ENCODE peak calls at places on chromosome 20, in ten cellular contexts. N is BE2C, D is astrocyte of the spinal cord, G is AG10803, F is foreskin fibroblast, A is AG04450, Y is tibial artery, E is glutamatergic neuron, S is heart left ventricle, K is uterus. J is an unnamed sample.

GRCh38 chr20:1337441-1337840 is 8.5 kb upstream of the SDCBP2 start:
- DNase-seq in E (no peak), S (no peak), A (no peak), N (no peak), D (no peak), G (no peak), F (no peak), K (no peak), Y (no peak), J (no peak)

GRCh38 chr20:6691541-6691940 is 75.9 kb upstream of the BMP2 start:
- DNase-seq in E (no peak), G (no peak), A (no peak), N (no peak), Y (no peak), D (no peak), F (no peak), S (no peak), K (no peak), J (no peak)

GRCh38 chr20:52294106-52294628 is 102.6 kb upstream of the ZFP64 start:
- DNase-seq in E (no peak), A (no peak), K (no peak), S (no peak), N (no peak), F (no peak), D (no peak), G (no peak), Y (no peak), J (no peak)

GRCh38 chr20:62997626-62998025 is 9.1 kb downstream of the BHLHE23 start:
- DNase-seq in Y (no peak), E (no peak), G (no peak), N (no peak), S (no peak), F (no peak), A (no peak), D (no peak), K (no peak), J (no peak)

GRCh38 chr20:60011512-60012507 is 53.6 kb downstream of the CDH26 start:
- DNase-seq in F (no peak), E (no peak), K (no peak), G (no peak), N (no peak), S (no peak), A (no peak), Y (no peak), D (no peak), J (no peak)

GRCh38 chr20:33239418-33239817 is 3.6 kb downstream of the BPIFA1 start:
- DNase-seq in K (no peak), A (no peak), Y (no peak), E (no peak), G (no peak), N (peak), F (no peak), S (no peak), D (no peak), J (no peak)

GRCh38 chr20:49561256-49561655 is 6.7 kb downstream of the PTGIS start:
- DNase-seq in K (no peak), S (no peak), Y (no peak), D (no peak), E (no peak), A (no peak), F (no peak), N (no peak), G (no peak), J (no peak)

GRCh38 chr20:63508072-63508768 is 9.3 kb upstream of the EEF1A2 start:
- DNase-seq in G (no peak), K (no peak), Y (no peak), F (no peak), S (no peak), N (no peak), D (no peak), A (no peak), E (no peak), J (peak)

GRCh38 chr20:32555584-32555983 is 29.5 kb downstream of the NOL4L start:
- DNase-seq in E (no peak), N (no peak), S (no peak), F (no peak), Y (no peak), D (no peak), G (no peak), A (no peak), K (no peak), J (no peak)

GRCh38 chr20:7085448-7085847 is 318.0 kb downstream of the BMP2 start:
- DNase-seq in K (no peak), Y (no peak), S (no peak), E (no peak), N (no peak), G (no peak), A (no peak), F (no peak), D (no peak), J (no peak)

GRCh38 chr20:55186228-55186627 is 710.8 kb downstream of the DOK5 start:
- DNase-seq in G (no peak), A (no peak), D (no peak), S (no peak), E (no peak), F (no peak), Y (no peak), N (no peak), K (no peak), J (no peak)

GRCh38 chr20:2942439-2942838 is 69.2 kb downstream of the PTPRA start:
- DNase-seq in K (no peak), D (peak), E (no peak), F (peak), N (no peak), S (peak), G (peak), A (no peak), Y (no peak), J (no peak)

GRCh38 chr20:14449323-14449722 is 111.9 kb upstream of the FLRT3 start:
- DNase-seq in S (no peak), N (no peak), K (no peak), F (no peak), D (no peak), G (no peak), A (no peak), E (no peak), Y (no peak), J (no peak)

GRCh38 chr20:61938839-61939690 is 126.6 kb downstream of the TAF4 start:
- DNase-seq in S (no peak), E (peak), G (no peak), Y (peak), K (no peak), F (no peak), N (no peak), D (no peak), A (no peak), J (no peak)

GRCh38 chr20:17647391-17648305 is 34.4 kb downstream of the RRBP1 start:
- DNase-seq in S (no peak), D (no peak), N (no peak), F (no peak), K (peak), Y (no peak), A (no peak), E (peak), G (no peak), J (no peak)

GRCh38 chr20:4944518-4944917 is 56.8 kb downstream of the SLC23A2 start:
- DNase-seq in D (no peak), A (no peak), S (no peak), K (no peak), N (no peak), Y (no peak), G (peak), E (no peak), F (no peak), J (no peak)

GRCh38 chr20:54132612-54133433 is 41.0 kb downstream of the CYP24A1 start:
- DNase-seq in E (no peak), F (peak), S (no peak), A (peak), K (peak), Y (no peak), G (peak), D (peak), N (no peak), J (no peak)

GRCh38 chr20:25532015-25532751 is 53.1 kb downstream of the NINL start:
- DNase-seq in F (no peak), N (peak), K (no peak), G (no peak), S (no peak), A (no peak), E (peak), Y (no peak), D (no peak), J (no peak)

GRCh38 chr20:48791666-48792071 is 36.1 kb downstream of the PREX1 start:
- DNase-seq in D (peak), K (no peak), S (no peak), N (no peak), E (no peak), F (peak), G (peak), A (no peak), Y (peak), J (no peak)

GRCh38 chr20:41387433-41387832 is 20.8 kb upstream of the EMILIN3 start:
- DNase-seq in A (no peak), K (no peak), D (no peak), Y (no peak), G (no peak), F (no peak), N (peak), S (no peak), E (no peak), J (no peak)

GRCh38 chr20:3686867-3687321 is 5.1 kb upstream of the ADAM33 start:
- DNase-seq in D (peak), K (peak), A (peak), G (peak), S (peak), Y (peak), E (no peak), F (peak), N (no peak), J (peak)

GRCh38 chr20:53865905-53866786 is 204.2 kb downstream of the BCAS1 start:
- DNase-seq in E (peak), S (peak), G (peak), K (no peak), A (peak), Y (no peak), D (peak), F (no peak), N (peak), J (no peak)

GRCh38 chr20:47438464-47439381 is 63.0 kb upstream of the NCOA3 start:
- DNase-seq in K (no peak), G (no peak), F (no peak), N (peak), S (peak), A (no peak), E (no peak), D (no peak), Y (no peak), J (no peak)

GRCh38 chr20:19211661-19212523 is 550 bp upstream of the SLC24A3 start:
- DNase-seq in E (peak), Y (peak), D (peak), S (no peak), N (no peak), K (peak), A (no peak), F (no peak), G (no peak), J (peak)

GRCh38 chr20:49823152-49823847 is 10.7 kb downstream of the SLC9A8 start:
- DNase-seq in S (no peak), Y (no peak), F (no peak), K (no peak), E (no peak), G (no peak), A (no peak), D (no peak), N (no peak), J (no peak)

GRCh38 chr20:18611492-18611891 is 23.6 kb downstream of the DTD1 start:
- DNase-seq in Y (no peak), G (peak), K (no peak), E (no peak), F (peak), N (no peak), D (peak), S (no peak), A (no peak), J (no peak)

GRCh38 chr20:53547664-53548239 is 45.9 kb downstream of the ZNF217 start:
- DNase-seq in F (peak), N (peak), S (peak), A (peak), Y (no peak), E (peak), D (peak), G (peak), K (peak), J (no peak)

GRCh38 chr20:53175135-53175780 is 203.1 kb downstream of the TSHZ2 start:
- DNase-seq in A (no peak), K (no peak), E (no peak), Y (no peak), N (no peak), D (no peak), S (no peak), F (no peak), G (no peak), J (no peak)

GRCh38 chr20:47502801-47503239 is 1.1 kb downstream of the NCOA3 start:
- DNase-seq in E (no peak), G (peak), Y (no peak), S (no peak), N (no peak), D (peak), A (no peak), F (peak), K (no peak), J (no peak)

GRCh38 chr20:38304845-38305447 is 990 bp downstream of the BPI start:
- DNase-seq in S (no peak), K (no peak), A (no peak), D (peak), Y (no peak), E (peak), N (peak), F (peak), G (peak), J (peak)

GRCh38 chr20:60583741-60584140 is 625.5 kb downstream of the CDH26 start:
- DNase-seq in S (no peak), G (peak), E (no peak), A (no peak), K (no peak), F (no peak), N (no peak), Y (no peak), D (no peak), J (no peak)

GRCh38 chr20:17650301-17650761 is 31.7 kb downstream of the RRBP1 start:
- DNase-seq in A (no peak), F (no peak), K (peak), D (no peak), E (no peak), Y (peak), S (no peak), G (no peak), N (no peak), J (no peak)

GRCh38 chr20:57772349-57772964 is 62.6 kb upstream of the PMEPA1 start:
- DNase-seq in Y (peak), E (no peak), N (no peak), G (peak), A (peak), D (peak), F (peak), S (no peak), K (no peak), J (no peak)

GRCh38 chr20:21033817-21034216 is 72.3 kb downstream of the LINC00237 start:
- DNase-seq in F (no peak), N (no peak), A (no peak), S (no peak), E (no peak), G (no peak), K (no peak), Y (no peak), D (no peak), J (no peak)

GRCh38 chr20:63697357-63697867 is 960 bp downstream of the TNFRSF6B start:
- DNase-seq in E (no peak), G (no peak), N (peak), Y (peak), S (no peak), F (no peak), D (no peak), A (no peak), K (peak), J (peak)

GRCh38 chr20:44471481-44471882 is 4.2 kb upstream of the TTPAL start:
- DNase-seq in K (no peak), F (peak), E (no peak), G (peak), D (peak), Y (no peak), N (no peak), S (no peak), A (no peak), J (no peak)

GRCh38 chr20:35831983-35832382 is 60.2 kb downstream of the PHF20 start:
- DNase-seq in F (no peak), S (no peak), G (no peak), A (no peak), Y (no peak), E (no peak), D (no peak), N (no peak), K (no peak), J (no peak)

GRCh38 chr20:62352402-62353288 is 14.5 kb downstream of the LAMA5 start:
- DNase-seq in G (no peak), E (peak), A (no peak), F (no peak), Y (peak), K (peak), D (peak), N (peak), S (peak), J (peak)

GRCh38 chr20:4946585-4947378 is 54.5 kb downstream of the SLC23A2 start:
- DNase-seq in F (no peak), Y (no peak), G (peak), A (no peak), N (no peak), D (no peak), K (no peak), S (no peak), E (no peak), J (no peak)

DNA sequence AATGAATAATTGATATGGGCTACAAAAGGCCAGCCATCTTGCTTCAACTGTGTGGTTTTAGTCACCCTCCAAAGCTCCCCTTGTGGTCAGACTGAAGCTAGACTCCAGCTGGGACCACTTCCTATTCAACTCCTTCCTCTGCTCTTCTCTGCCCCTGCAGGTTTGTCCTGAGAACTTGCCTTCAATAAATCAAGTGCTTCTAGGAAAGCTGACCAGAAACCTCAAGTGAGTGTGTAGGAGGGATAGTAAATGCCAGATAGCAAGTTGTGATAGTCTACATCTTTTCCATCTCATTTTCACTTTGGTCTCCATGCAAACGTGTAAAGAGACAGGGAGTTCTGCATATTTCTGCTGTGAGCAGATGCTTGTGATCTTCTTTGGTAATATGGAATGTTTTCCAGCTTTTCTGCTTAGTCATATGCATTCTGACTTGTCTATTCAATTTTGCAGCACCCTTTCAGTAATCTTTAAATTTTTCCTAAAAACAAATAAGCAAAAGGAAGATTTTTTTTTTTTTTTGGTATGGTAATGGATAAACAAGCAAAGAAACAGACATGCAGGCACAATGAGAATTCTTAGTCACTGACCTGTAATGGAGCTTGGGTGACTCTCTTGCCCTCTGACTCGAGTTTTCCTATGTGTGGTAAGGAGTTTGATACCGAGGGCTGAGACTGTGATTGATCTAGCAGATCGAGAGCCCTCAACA is 201.3 kb upstream of the BTBD3 start:
- DNase-seq in E (peak), N (peak), D (peak), S (no peak), A (peak), G (peak), F (peak), Y (no peak), K (no peak), J (no peak)
- TF ChIP-seq CTCF in E (peak), N (peak), D (peak), S (no peak), A (peak), G (peak), F (peak), Y (no peak), K (no peak), J (no peak)

DNA sequence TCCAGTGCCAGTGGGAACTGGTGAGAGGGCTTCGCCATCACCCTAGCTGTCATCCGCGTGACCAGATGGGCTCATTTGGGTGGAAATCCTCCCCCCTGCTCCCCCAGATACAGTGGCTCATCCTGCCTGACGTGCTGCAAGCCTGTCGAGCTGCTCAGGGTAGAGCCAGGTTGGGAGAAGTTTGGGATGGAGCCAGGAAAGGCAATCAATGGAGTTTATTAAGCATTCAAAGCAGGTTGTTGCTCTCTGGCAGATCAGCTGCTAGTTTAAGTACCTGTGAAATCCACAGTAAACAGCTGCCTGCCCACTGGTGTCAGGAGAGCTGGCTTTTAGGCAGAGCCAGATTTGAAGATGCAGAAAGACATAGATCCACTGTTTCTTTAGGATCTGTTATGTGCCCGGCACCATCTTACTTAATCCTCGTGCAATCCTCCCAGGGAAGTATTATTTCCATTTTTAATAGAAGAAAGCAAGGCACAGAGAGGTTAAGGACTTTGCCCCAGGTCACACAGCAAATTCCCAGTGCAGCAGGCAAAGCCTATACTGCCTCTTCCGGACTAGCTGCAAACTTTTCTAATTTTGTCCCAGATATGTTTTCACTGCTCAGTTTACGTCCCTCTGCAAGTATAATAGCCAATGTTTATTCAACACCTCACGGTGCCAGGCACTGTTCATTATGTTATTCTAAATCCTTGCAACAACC is 54.1 kb upstream of the KCNG1 start:
- DNase-seq in E (no peak), G (no peak), A (no peak), F (no peak), K (no peak), N (no peak), S (no peak), D (no peak), Y (no peak), J (no peak)
- TF ChIP-seq CTCF in E (no peak), G (no peak), A (peak), F (no peak), K (no peak), N (no peak), S (no peak), D (no peak), Y (no peak), J (no peak)

GRCh38 chr20:46135856-46136633 is 17.9 kb downstream of the CD40 start:
- DNase-seq in A (no peak), Y (no peak), K (no peak), F (no peak), D (no peak), G (no peak), E (no peak), S (no peak), N (no peak), J (no peak)

GRCh38 chr20:46137816-46138215 is 19.7 kb downstream of the CD40 start:
- DNase-seq in D (no peak), N (no peak), Y (no peak), F (no peak), G (no peak), S (no peak), E (no peak), K (no peak), A (no peak), J (no peak)

GRCh38 chr20:46139908-46140482 is 21.9 kb downstream of the CD40 start:
- DNase-seq in S (no peak), A (no peak), K (no peak), Y (no peak), E (no peak), F (no peak), G (no peak), D (no peak), N (no peak), J (no peak)

GRCh38 chr20:46142124-46142523 is 24.0 kb downstream of the CD40 start:
- DNase-seq in S (no peak), Y (no peak), K (no peak), D (no peak), F (no peak), N (no peak), E (no peak), G (no peak), A (no peak), J (no peak)

DNA sequence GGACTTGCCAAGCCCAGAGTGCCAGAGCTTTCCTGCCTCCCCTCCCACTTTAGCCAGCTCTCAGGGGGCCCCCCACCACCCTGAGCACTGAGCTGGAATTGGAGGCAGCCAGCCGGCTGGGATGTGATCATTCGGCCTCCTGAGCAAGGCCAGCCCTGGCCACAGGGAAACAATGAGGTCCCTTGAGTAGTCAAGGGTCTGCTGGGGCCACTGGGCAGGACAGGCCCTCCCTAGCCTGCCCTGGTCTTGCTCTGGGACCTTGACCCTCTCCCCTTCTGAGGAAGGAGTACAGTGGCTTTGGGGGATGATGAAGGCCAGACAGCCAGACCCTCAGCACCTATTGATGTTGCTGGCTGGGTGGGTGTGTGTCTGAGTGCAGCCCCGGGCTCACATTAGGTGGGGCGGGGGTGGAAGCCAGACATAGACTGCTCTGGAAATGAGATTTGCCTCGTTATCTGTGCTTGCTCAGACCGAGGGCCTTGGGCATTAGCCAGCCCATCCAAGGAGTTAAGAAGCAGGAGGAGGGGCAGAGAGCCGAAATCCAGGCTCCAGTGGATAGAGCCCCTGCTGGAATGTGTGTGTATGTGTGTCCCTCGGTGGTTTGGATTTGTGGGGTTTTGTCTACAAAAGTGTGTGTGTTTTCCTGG is 21.3 kb downstream of the CD40 start:
- DNase-seq in N (peak), K (no peak), D (no peak), A (no peak), F (no peak), G (no peak), E (no peak), Y (no peak), S (no peak), J (no peak)
- TF ChIP-seq CTCF in N (peak), K (no peak), D (no peak), A (no peak), F (no peak), G (no peak), E (no peak), Y (no peak), S (no peak), J (no peak)

GRCh38 chr20:23320317-23320716 is 30.3 kb upstream of the NXT1 start:
- DNase-seq in K (no peak), G (peak), F (peak), A (no peak), S (no peak), D (no peak), N (no peak), Y (no peak), E (no peak), J (no peak)
- TF ChIP-seq CTCF in K (no peak), G (peak), F (peak), A (peak), S (no peak), D (peak), N (peak), Y (no peak), E (peak), J (no peak)